ENCODE peak calls at places on chromosomes 1 and 21, in seven cellular contexts. N is HFF-Myc, F is AG09309, W is uterus, E is AG04450, M is heart left ventricle, K is K562. Q is an unnamed sample.

GRCh38 chr1:209755926-209756607 is at the start of gene TRAF3IP3:
- DNase-seq in N (no peak), F (no peak), W (no peak), E (no peak), M (peak; percentile 50), K (no peak), Q (no peak)

GRCh38 chr21:41641510-41641815 is 125.4 kb downstream of the RIPK4 start:
- DNase-seq in N (no peak), F (no peak), W (no peak), E (no peak), M (no peak), K (no peak), Q (no peak)

GRCh38 chr1:170618418-170618817 is 45.5 kb upstream of the PRRX1 start:
- DNase-seq in N (no peak), F (no peak), W (no peak), E (no peak), M (no peak), K (no peak), Q (peak; percentile 40)

GRCh38 chr1:22500058-22500457 is 48.4 kb downstream of the ZBTB40 start:
- DNase-seq in N (no peak), F (no peak), W (no peak), E (no peak), M (no peak), K (no peak), Q (no peak)

GRCh38 chr1:238380167-238380566 is 489.4 kb upstream of the ZP4 start:
- DNase-seq in N (no peak), F (no peak), W (no peak), E (no peak), M (no peak), K (no peak), Q (no peak)

GRCh38 chr1:115839706-115840095 is 1.2 kb downstream of the NHLH2 start:
- DNase-seq in N (no peak), F (no peak), W (no peak), E (no peak), M (no peak), K (no peak), Q (no peak)

GRCh38 chr1:70319750-70320149 is 34.8 kb downstream of the ANKRD13C start:
- DNase-seq in N (no peak), F (peak; percentile 16), W (no peak), E (peak; percentile 33), M (no peak), K (no peak), Q (peak; percentile 27)

GRCh38 chr1:246703581-246703980 is 20.6 kb upstream of the SCCPDH start:
- DNase-seq in N (no peak), F (no peak), W (no peak), E (no peak), M (no peak), K (no peak), Q (no peak)

GRCh38 chr1:172279951-172280350 is 140.5 kb upstream of the C1orf105 start:
- DNase-seq in N (no peak), F (no peak), W (no peak), E (no peak), M (no peak), K (no peak), Q (no peak)

GRCh38 chr1:31509124-31510072 is 66.9 kb upstream of the TINAGL1 start:
- DNase-seq in N (no peak), F (no peak), W (no peak), E (no peak), M (no peak), K (no peak), Q (no peak)

GRCh38 chr1:52423771-52424170 is 19.4 kb downstream of the PRPF38A start:
- DNase-seq in N (no peak), F (no peak), W (no peak), E (no peak), M (peak; percentile 26), K (no peak), Q (no peak)

GRCh38 chr1:43616383-43616782 is 33.6 kb upstream of the KDM4A start:
- DNase-seq in N (no peak), F (no peak), W (no peak), E (no peak), M (no peak), K (no peak), Q (no peak)

GRCh38 chr1:2983706-2984398 is 37.4 kb upstream of the ACTRT2 start:
- DNase-seq in N (no peak), F (no peak), W (no peak), E (no peak), M (peak; percentile 12), K (no peak), Q (no peak)

GRCh38 chr1:150562384-150563339 is 13.5 kb downstream of the ADAMTSL4 start:
- DNase-seq in N (no peak), F (no peak), W (no peak), E (no peak), M (no peak), K (no peak), Q (no peak)

GRCh38 chr1:112744019-112744578 is 29.0 kb upstream of the PPM1J start:
- DNase-seq in N (no peak), F (no peak), W (peak; percentile 26), E (no peak), M (peak; percentile 47), K (no peak), Q (no peak)

GRCh38 chr1:185719021-185719420 is 15.2 kb upstream of the HMCN1 start:
- DNase-seq in N (peak; percentile 82), F (peak; percentile 91), W (no peak), E (peak; percentile 36), M (peak; percentile 35), K (no peak), Q (peak; percentile 93)

GRCh38 chr1:111989531-111990025 is at the start of gene KCND3:
- DNase-seq in N (no peak), F (no peak), W (peak; percentile 47), E (no peak), M (peak; percentile 64), K (peak; percentile 43), Q (no peak)

GRCh38 chr1:207863893-207864535 is 46.9 kb downstream of the CD34 start:
- DNase-seq in N (no peak), F (no peak), W (no peak), E (no peak), M (peak; percentile 57), K (no peak), Q (no peak)

GRCh38 chr1:221939598-221939997 is 197.7 kb upstream of the DUSP10 start:
- DNase-seq in N (no peak), F (no peak), W (no peak), E (no peak), M (no peak), K (no peak), Q (no peak)

GRCh38 chr1:230754831-230755230 is 7.6 kb downstream of the CAPN9 start:
- DNase-seq in N (no peak), F (no peak), W (no peak), E (no peak), M (peak; percentile 55), K (no peak), Q (peak; percentile 25)

GRCh38 chr1:199336745-199337640 is 690.5 kb upstream of the NR5A2 start:
- DNase-seq in N (no peak), F (no peak), W (no peak), E (no peak), M (no peak), K (no peak), Q (no peak)

GRCh38 chr1:209406111-209406654 is 177.3 kb upstream of the CAMK1G start:
- DNase-seq in N (no peak), F (no peak), W (no peak), E (no peak), M (no peak), K (no peak), Q (no peak)

GRCh38 chr1:103108525-103109150 is 316 bp upstream of the COL11A1 start:
- DNase-seq in N (no peak), F (no peak), W (peak; percentile 14), E (no peak), M (peak; percentile 24), K (no peak), Q (no peak)

GRCh38 chr1:218317061-218317460 is 28.1 kb upstream of the TGFB2 start:
- DNase-seq in N (no peak), F (no peak), W (no peak), E (no peak), M (no peak), K (peak; percentile 41), Q (no peak)

GRCh38 chr1:223631367-223631977 is 34.0 kb downstream of the CAPN8 start:
- DNase-seq in N (no peak), F (no peak), W (no peak), E (no peak), M (no peak), K (no peak), Q (no peak)

GRCh38 chr1:156510709-156511108 is 10.1 kb upstream of the MEF2D start:
- DNase-seq in N (no peak), F (peak; percentile 44), W (peak; percentile 90), E (peak; percentile 61), M (peak; percentile 95), K (no peak), Q (no peak)

GRCh38 chr1:57421366-57421765 is 2.5 kb downstream of the DAB1 start:
- DNase-seq in N (no peak), F (no peak), W (no peak), E (no peak), M (no peak), K (no peak), Q (no peak)

GRCh38 chr1:57423135-57424131 is at the start of gene DAB1:
- DNase-seq in N (no peak), F (no peak), W (no peak), E (no peak), M (peak; percentile 34), K (no peak), Q (no peak)

GRCh38 chr1:57422271-57423134 is 1.4 kb downstream of the DAB1 start:
- DNase-seq in N (no peak), F (no peak), W (no peak), E (no peak), M (peak; percentile 26), K (no peak), Q (no peak)

GRCh38 chr1:57424231-57425027 is 569 bp upstream of the DAB1 start:
- DNase-seq in N (peak; percentile 5), F (no peak), W (no peak), E (no peak), M (peak; percentile 50), K (peak; percentile 26), Q (no peak)
- H3K4me3 ChIP-seq in N (peak overlapping the region; percentile 56), F (peak overlapping the region; percentile 50), W (no peak overlapping the region), E (peak overlapping the region; percentile 59), M (peak overlapping the region; percentile 50), K (no peak overlapping the region), Q (peak overlapping the region; percentile 39)

GRCh38 chr1:201917362-201918033 is 28.8 kb downstream of the SHISA4 start:
- DNase-seq in N (peak; percentile 67), F (peak; percentile 67), W (peak; percentile 54), E (peak; percentile 73), M (no peak), K (peak; percentile 41), Q (peak; percentile 74)
- H3K4me3 ChIP-seq in N (no peak overlapping the region), F (no peak overlapping the region), W (no peak overlapping the region), E (no peak overlapping the region), M (no peak overlapping the region), K (no peak overlapping the region), Q (no peak overlapping the region)

GRCh38 chr1:28412731-28413130 is 43.2 kb downstream of the PHACTR4 start:
- DNase-seq in N (no peak), F (no peak), W (no peak), E (no peak), M (no peak), K (no peak), Q (no peak)
- H3K4me3 ChIP-seq in N (no peak overlapping the region), F (no peak overlapping the region), W (no peak overlapping the region), E (no peak overlapping the region), M (no peak overlapping the region), K (no peak overlapping the region), Q (no peak overlapping the region)

DNA sequence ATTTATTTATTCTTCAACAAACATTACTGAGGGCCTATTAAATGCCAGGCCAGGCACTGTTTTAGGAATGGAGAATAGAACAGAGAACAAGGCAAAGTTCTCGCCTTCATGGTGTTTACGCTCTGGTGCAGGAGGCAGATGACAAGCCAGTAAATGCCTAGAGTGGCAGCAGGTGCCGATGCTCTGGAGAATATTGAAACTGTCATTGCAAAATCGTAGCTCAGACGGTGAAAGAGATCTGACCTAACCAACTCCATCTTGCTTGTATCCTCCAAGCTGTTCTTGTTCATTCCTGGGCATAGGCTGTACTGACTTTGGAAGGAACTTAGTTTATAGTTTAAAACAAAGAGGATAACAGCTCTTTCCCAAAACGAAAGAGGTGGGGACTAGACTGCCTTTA is 13.5 kb upstream of the ENO1 start:
- DNase-seq in N (no peak), F (no peak), W (no peak), E (no peak), M (no peak), K (no peak), Q (no peak)
- H3K4me3 ChIP-seq in N (no peak overlapping the region), F (no peak overlapping the region), W (no peak overlapping the region), E (no peak overlapping the region), M (no peak overlapping the region), K (no peak overlapping the region), Q (no peak overlapping the region)